ENCODE peak calls at places on chromosomes 3 and 15, in ten cellular contexts. J is A549, L is heart left ventricle, W is adrenal gland, D is body of pancreas, S is IMR-90, H is uterus, Z is esophagus squamous epithelium, C is transverse colon, T is ovary. Q is an unnamed sample.
A peak's percentile ranks its signal among the peaks of the same experiment; 100 is the strongest.

GRCh38 chr3:111650378-111651275 is 55.5 kb upstream of the ZBED2 start:
- DNase-seq in D (no peak), Z (no peak), W (no peak), J (no peak), S (no peak), L (no peak), T (no peak), C (no peak), H (no peak), Q (no peak)

GRCh38 chr3:184576457-184577240 is 15.1 kb downstream of the EPHB3 start:
- DNase-seq in J (no peak), L (no peak), Z (no peak), H (no peak), C (no peak), S (no peak), W (no peak), T (no peak), D (no peak), Q (no peak)

GRCh38 chr3:166367947-166368533 is 530.8 kb upstream of the BCHE start:
- DNase-seq in T (no peak), C (no peak), W (no peak), L (no peak), S (no peak), Z (no peak), J (no peak), D (no peak), H (no peak), Q (no peak)

GRCh38 chr3:46895204-46895660 is 17.7 kb downstream of the PTH1R start:
- DNase-seq in H (peak; percentile 82), L (peak; percentile 87), W (peak; percentile 71), S (peak; percentile 34), Z (no peak), C (peak; percentile 74), T (peak; percentile 85), D (peak; percentile 68), J (peak; percentile 53), Q (peak; percentile 81)

GRCh38 chr3:185067173-185067572 is 85.7 kb downstream of the C3orf70 start:
- DNase-seq in H (no peak), W (no peak), S (no peak), L (no peak), J (no peak), D (no peak), Z (no peak), C (no peak), T (no peak), Q (no peak)

GRCh38 chr3:195059471-195060216 is 211.3 kb downstream of the XXYLT1 start:
- DNase-seq in S (no peak), Z (no peak), W (no peak), H (no peak), J (no peak), D (no peak), T (no peak), C (peak; percentile 43), L (no peak), Q (peak; percentile 13)

GRCh38 chr15:98567951-98568350 is 80.4 kb upstream of the IGF1R start:
- DNase-seq in H (no peak), Z (no peak), J (no peak), S (no peak), W (no peak), L (no peak), D (no peak), C (no peak), T (no peak), Q (no peak)

GRCh38 chr15:88638626-88639372 is at the start of gene ISG20:
- DNase-seq in J (peak; percentile 98), H (peak; percentile 95), T (peak; percentile 97), Z (peak; percentile 91), D (peak; percentile 98), S (peak; percentile 99), W (peak; percentile 97), C (peak; percentile 96), L (peak; percentile 90), Q (peak; percentile 97)

GRCh38 chr15:26051771-26052685 is 188.9 kb upstream of the ATP10A start:
- DNase-seq in J (no peak), Z (no peak), H (peak; percentile 61), D (no peak), L (peak; percentile 43), S (no peak), C (peak; percentile 7), T (no peak), W (peak; percentile 16), Q (no peak)

GRCh38 chr3:191136347-191136746 is 62.7 kb upstream of the OSTN start:
- DNase-seq in D (no peak), S (peak; percentile 18), L (no peak), J (peak; percentile 8), Z (no peak), C (no peak), H (no peak), T (no peak), W (no peak), Q (no peak)

GRCh38 chr3:20008646-20009045 is 3.4 kb downstream of the PP2D1 start:
- DNase-seq in J (no peak), T (no peak), D (no peak), Z (no peak), W (no peak), H (no peak), S (no peak), C (no peak), L (no peak), Q (no peak)

GRCh38 chr3:59049671-59050331 is at the start of gene CFAP20DC:
- DNase-seq in S (peak; percentile 89), W (peak; percentile 92), L (peak; percentile 94), J (peak; percentile 90), D (peak; percentile 94), Z (peak; percentile 35), C (peak; percentile 91), T (peak; percentile 71), H (peak; percentile 71), Q (peak; percentile 94)

GRCh38 chr3:59056706-59057105 is 6.9 kb upstream of the CFAP20DC start:
- DNase-seq in Z (no peak), L (no peak), W (no peak), J (no peak), D (no peak), H (no peak), T (no peak), S (peak; percentile 19), C (no peak), Q (no peak)

DNA sequence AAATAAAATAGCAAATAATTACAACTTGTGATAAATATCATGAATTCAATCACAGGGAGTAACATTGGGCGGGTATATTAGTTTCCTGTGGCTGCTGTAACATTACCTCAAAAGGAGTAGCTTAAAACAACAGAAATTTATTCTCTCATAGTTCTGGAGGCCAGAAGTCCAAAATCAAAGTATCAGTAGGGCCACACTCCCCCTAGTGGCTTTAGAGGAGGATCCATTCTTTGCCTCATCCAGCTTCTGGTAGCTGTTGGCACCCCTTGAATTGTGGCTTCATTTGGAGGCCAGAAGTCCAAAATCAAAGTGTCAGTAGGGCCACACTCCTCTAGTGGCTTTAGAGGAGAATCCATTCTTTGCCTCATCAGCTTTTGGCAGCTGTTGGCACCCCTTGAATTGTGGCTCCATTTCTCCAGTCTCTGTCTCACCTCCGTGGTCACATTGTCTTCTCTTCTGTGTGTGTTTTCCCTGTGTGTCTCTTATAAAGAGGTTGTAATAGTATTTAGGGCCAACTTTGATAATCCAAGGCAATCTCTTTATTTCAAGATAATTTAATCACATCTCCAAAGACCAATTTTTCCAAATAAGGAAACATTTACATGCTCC is 3.1 kb upstream of the CFAP20DC start:
- DNase-seq in T (no peak), J (peak; percentile 37), S (peak; percentile 47), H (no peak), W (peak; percentile 20), L (no peak), D (peak; percentile 16), C (no peak), Z (no peak), Q (no peak)
- TF ChIP-seq CTCF in T (no peak), J (peak; percentile 50), S (peak; percentile 55), H (no peak), W (peak; percentile 64), L (peak; percentile 58), D (peak; percentile 50), C (peak; percentile 63), Z (peak; percentile 51), Q (peak; percentile 84)

DNA sequence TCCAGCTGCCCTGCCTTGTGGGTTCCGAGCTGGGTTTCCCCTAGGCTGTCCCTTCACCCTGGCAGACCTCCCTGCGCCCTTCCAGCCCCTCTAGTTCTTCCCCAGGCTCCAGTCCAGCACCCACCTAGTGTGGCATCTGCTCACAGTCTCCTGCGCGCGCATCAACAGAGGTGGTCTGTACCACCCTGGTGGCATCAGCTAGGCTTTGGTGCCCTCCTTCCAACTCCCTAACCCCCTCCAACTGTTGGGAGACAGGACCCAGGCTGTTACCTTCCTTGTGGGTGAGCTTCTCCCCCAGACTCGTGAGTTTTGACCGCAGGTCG is 8.0 kb downstream of the CALML4 start:
- DNase-seq in D (no peak), L (no peak), W (no peak), T (peak; percentile 19), H (no peak), S (no peak), C (no peak), J (no peak), Z (no peak), Q (no peak)
- TF ChIP-seq POLR2A in D (no peak), L (no peak), W (no peak), T (no peak), H (no peak), S (no peak), C (no peak), J (no peak), Z (no peak), Q (no peak)

DNA sequence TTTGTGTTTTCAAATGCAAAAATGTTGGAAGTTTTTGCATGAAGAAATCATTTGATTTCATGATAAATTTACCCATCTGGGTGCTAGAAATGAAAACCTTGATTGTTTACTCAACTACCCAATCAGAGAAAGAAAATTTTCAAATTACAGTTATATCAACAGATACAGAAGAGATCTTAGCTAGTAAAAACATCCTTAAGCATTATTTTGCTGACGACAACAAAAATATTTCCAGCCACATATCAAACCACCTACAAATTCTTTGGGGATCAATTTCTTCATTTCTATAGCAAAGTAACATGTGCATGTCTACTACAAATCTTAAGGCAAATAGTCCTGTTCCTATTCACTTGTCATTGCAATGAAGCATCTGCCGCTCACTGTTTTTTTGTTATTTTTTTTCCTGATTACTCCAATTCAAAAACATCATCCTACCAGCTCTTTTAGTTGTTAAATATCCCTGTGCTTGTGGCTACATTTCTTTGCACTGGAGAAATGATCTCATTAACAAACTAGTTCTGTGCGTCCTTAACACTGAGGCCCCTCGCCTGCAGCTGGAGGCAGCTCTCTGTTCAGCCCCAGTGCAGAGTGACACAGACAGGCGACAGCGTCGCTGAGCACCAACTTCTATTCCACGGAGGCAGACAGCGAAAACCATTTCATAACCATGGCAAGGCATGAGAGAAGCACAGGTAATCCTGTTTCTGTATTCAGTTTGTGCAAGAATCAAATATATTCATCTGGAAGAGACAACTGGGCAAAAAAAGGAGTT is 530.4 kb downstream of the ZIC1 start:
- DNase-seq in T (no peak), D (no peak), J (no peak), W (no peak), Z (no peak), S (no peak), H (no peak), L (peak; percentile 28), C (no peak), Q (no peak)
- H3K4me3 ChIP-seq in T (no peak overlapping the region), D (no peak overlapping the region), J (no peak overlapping the region), W (no peak overlapping the region), Z (no peak overlapping the region), S (no peak overlapping the region), H (no peak overlapping the region), L (no peak overlapping the region), C (no peak overlapping the region), Q (no peak overlapping the region)

DNA sequence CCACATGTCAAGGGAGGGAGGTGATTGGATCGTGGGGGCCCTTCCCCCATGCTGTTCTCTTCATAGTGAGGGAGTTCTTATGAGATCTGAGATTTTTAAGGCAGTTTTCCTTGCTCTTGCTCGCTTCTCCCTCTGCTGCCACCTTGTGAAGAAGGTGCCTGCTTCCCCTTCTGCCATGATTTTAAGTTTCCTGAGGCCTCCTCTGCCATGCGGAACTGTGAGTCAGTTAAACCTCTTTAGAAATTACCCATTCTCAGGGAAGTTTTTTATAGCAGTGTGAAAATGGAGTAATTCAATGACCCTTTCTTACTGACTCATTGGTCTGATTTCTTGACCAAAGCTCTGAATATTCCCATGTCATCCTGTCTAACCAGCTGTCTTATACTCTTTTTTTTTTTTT is 484.4 kb upstream of the TPRG1 start:
- DNase-seq in D (no peak), W (peak; percentile 19), S (peak; percentile 86), Z (no peak), H (no peak), T (no peak), C (no peak), L (no peak), J (peak; percentile 20), Q (no peak)
- TF ChIP-seq CTCF in D (no peak), W (peak; percentile 7), S (peak; percentile 43), Z (no peak), H (no peak), T (no peak), C (no peak), L (no peak), J (no peak), Q (peak; percentile 8)